ENCODE peak calls at places on chromosome 10, in six cellular contexts. Q is skeletal muscle cell, Z is Peyer's patch, K is lower lobe of right lung, D is fibroblast of lung, G is psoas muscle. I is an unnamed sample.

GRCh38 chr10:133324198-133324792 is 12.4 kb downstream of the CALY start:
- DNase-seq in Q (no peak), G (peak), Z (peak), K (peak), D (peak), I (peak)

GRCh38 chr10:105586451-105587098 is 945.5 kb downstream of the SORCS3 start:
- DNase-seq in G (no peak), K (no peak), Z (no peak), Q (no peak), D (peak), I (no peak)

GRCh38 chr10:70328987-70329386 is 45.2 kb upstream of the NPFFR1 start:
- DNase-seq in G (no peak), Z (no peak), Q (no peak), D (peak), K (no peak), I (no peak)

GRCh38 chr10:93160829-93161228 is 87.1 kb downstream of the CYP26A1 start:
- DNase-seq in K (peak), G (peak), D (peak), Z (no peak), Q (peak), I (no peak)

GRCh38 chr10:95430231-95430951 is 130.8 kb downstream of the SORBS1 start:
- DNase-seq in K (no peak), Q (peak), G (no peak), Z (no peak), D (peak), I (peak)

GRCh38 chr10:62597226-62597625 is 207.3 kb upstream of the ADO start:
- DNase-seq in Q (no peak), Z (no peak), G (no peak), K (no peak), D (peak), I (no peak)

GRCh38 chr10:42938351-42938750 is 138.5 kb upstream of the RET start:
- DNase-seq in K (no peak), Z (no peak), D (no peak), Q (no peak), G (no peak), I (no peak)

GRCh38 chr10:70903262-70903921 is 15.0 kb upstream of the PCBD1 start:
- DNase-seq in Q (no peak), G (peak), Z (peak), D (peak), K (no peak), I (peak)

GRCh38 chr10:17737021-17737965 is 14.7 kb upstream of the TMEM236 start:
- DNase-seq in D (peak), Z (no peak), G (peak), Q (peak), K (no peak), I (no peak)

GRCh38 chr10:6461961-6462360 is 118.1 kb downstream of the PRKCQ start:
- DNase-seq in Z (no peak), Q (no peak), D (peak), K (no peak), G (no peak), I (no peak)

GRCh38 chr10:10007972-10008371 is 1009.7 kb upstream of the CELF2 start:
- DNase-seq in Z (no peak), Q (no peak), D (peak), K (no peak), G (no peak), I (no peak)

GRCh38 chr10:104928733-104929132 is 287.6 kb downstream of the SORCS3 start:
- DNase-seq in G (no peak), D (peak), K (no peak), Z (no peak), Q (no peak), I (no peak)

GRCh38 chr10:8056891-8057331 is 2.4 kb downstream of the GATA3 start:
- DNase-seq in K (no peak), G (no peak), D (no peak), Z (no peak), Q (no peak), I (no peak)

GRCh38 chr10:33306756-33307519 is 27.5 kb downstream of the NRP1 start:
- DNase-seq in Q (peak), Z (no peak), K (no peak), D (peak), G (no peak), I (no peak)

GRCh38 chr10:89114846-89115625 is 92.1 kb downstream of the CH25H start:
- DNase-seq in D (peak), Q (no peak), K (no peak), Z (no peak), G (no peak), I (no peak)

GRCh38 chr10:95547791-95548435 is 13.3 kb downstream of the SORBS1 start:
- DNase-seq in Z (no peak), G (no peak), D (no peak), Q (no peak), K (no peak), I (no peak)

GRCh38 chr10:78937800-78938694 is 130.7 kb upstream of the ZMIZ1 start:
- DNase-seq in Z (no peak), D (no peak), Q (no peak), G (no peak), K (no peak), I (no peak)

GRCh38 chr10:122665946-122666345 is 33.7 kb downstream of the C10orf120 start:
- DNase-seq in K (no peak), Q (no peak), D (no peak), G (no peak), Z (no peak), I (no peak)

GRCh38 chr10:61825001-61825400 is 76.5 kb upstream of the ARID5B start:
- DNase-seq in D (no peak), Z (no peak), G (no peak), K (no peak), Q (no peak), I (no peak)

GRCh38 chr10:46079831-46080585 is 33.9 kb upstream of the MSMB start:
- DNase-seq in G (no peak), Q (no peak), Z (no peak), D (no peak), K (no peak), I (no peak)

GRCh38 chr10:46090258-46090812 is 44.3 kb upstream of the MSMB start:
- DNase-seq in Z (no peak), K (no peak), G (no peak), D (no peak), Q (no peak), I (no peak)

GRCh38 chr10:46080886-46081285 is 34.8 kb upstream of the MSMB start:
- DNase-seq in G (no peak), Z (no peak), Q (no peak), K (no peak), D (no peak), I (no peak)

GRCh38 chr10:46084321-46085165 is 38.5 kb upstream of the MSMB start:
- DNase-seq in Q (no peak), D (no peak), K (no peak), Z (no peak), G (no peak), I (no peak)
- H3K4me3 ChIP-seq in Q (no peak), D (no peak), K (no peak), Z (no peak), G (no peak), I (no peak)

DNA sequence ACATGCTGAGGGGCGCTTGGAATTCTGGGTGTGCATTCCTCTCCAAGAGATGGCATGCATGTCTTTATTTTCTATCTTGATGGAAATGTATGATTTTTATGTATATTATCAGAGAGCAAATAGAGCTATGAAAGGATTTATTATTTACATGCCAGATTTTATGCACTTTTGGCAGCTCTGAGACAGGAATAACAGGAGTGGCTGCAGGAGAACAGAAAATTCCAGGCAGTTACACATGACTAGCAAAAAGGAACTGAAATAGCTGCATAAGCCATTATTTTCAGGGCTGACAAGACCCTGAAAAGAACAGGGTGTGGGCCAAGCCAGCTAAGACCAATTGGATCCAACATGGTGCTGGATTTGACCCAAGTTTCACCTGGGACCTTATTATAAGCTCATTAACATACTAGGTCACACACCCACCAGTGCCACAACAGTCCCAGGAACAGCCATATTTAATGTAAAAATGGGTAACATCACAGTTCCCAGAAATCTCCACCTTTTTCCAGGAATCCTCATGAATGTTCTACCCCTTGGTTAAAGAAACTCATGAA is 43.2 kb upstream of the ACSL5 start:
- DNase-seq in G (no peak), Q (no peak), Z (no peak), K (no peak), D (no peak), I (no peak)
- H3K4me3 ChIP-seq in G (no peak), Q (no peak), Z (no peak), K (no peak), D (no peak), I (no peak)

DNA sequence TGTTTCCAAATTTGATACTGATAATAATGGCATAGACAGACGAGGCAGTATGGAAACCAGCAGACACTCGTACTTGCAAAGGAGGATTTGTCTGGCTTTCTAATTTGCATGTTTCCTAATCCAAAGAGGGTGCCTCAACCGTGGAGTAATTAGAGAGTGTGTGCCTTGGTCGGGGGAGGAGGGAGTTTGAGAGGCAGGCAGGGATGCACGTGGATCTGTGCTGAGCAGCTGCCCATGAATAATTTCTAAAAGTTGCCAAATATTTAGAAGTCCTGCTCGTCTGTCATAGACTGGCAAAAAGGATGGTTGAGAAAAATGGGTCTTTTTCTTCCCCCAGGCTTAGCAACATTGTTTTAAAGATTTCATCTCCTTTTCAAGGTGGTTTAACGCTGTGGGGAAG is 69.4 kb downstream of the PTPRE start:
- DNase-seq in Z (no peak), G (no peak), D (peak), K (no peak), Q (no peak), I (no peak)
- H3K4me3 ChIP-seq in Z (no peak), G (no peak), D (no peak), K (no peak), Q (no peak), I (no peak)

DNA sequence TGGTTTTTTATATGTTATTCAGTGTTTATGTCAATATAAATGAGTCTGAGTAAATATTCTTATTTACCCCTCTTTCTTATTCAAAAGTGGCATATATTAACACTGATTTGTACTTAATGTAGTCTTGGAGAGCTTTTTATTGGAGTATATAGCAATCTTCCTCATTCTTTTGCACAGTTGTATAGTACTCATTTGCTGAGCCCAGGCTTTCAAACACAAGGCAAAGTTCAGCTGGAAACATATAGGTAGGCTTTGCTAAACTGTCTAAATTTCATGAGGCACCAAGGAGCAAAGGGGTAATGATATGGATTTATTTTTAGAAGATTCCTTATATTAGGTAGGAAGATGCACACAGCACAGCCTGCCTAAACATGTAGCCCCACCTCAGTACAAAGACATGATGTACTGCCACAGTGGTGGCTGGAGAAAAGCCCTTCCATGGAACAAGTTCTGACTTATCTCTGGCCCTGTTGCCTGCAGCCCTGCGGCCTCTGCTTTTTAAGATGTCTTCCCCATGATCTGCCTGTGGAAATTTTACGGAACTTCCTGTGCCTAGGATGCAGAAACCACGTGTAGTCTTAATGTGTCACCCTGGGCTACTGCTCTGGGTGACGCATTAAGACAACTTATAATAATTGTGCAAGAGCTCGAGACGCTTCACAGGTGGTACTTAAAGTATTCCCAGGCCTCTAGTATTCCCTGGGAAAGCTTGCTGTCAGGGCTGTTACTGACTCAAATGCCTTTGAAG is 9.6 kb upstream of the PDCD4 start:
- DNase-seq in Z (no peak), D (no peak), G (no peak), Q (no peak), K (no peak), I (no peak)
- H3K4me3 ChIP-seq in Z (no peak), D (no peak), G (no peak), Q (no peak), K (no peak), I (no peak)

GRCh38 chr10:97444212-97444611 is 1.6 kb downstream of the EXOSC1 start:
- DNase-seq in K (no peak), Q (no peak), D (no peak), G (no peak), Z (no peak), I (no peak)
- H3K4me3 ChIP-seq in K (no peak), Q (no peak), D (no peak), G (no peak), Z (no peak), I (no peak)

GRCh38 chr10:99536400-99537254 is 3.9 kb downstream of the NKX2-3 start:
- DNase-seq in G (no peak), D (no peak), Q (no peak), K (no peak), Z (no peak), I (no peak)

GRCh38 chr10:99537381-99538286 is 4.9 kb downstream of the NKX2-3 start:
- DNase-seq in D (no peak), Q (no peak), G (no peak), Z (no peak), K (no peak), I (no peak)

GRCh38 chr10:99534456-99534938 is 1.8 kb downstream of the NKX2-3 start:
- DNase-seq in G (no peak), K (no peak), Q (no peak), Z (no peak), D (no peak), I (no peak)

GRCh38 chr10:99534939-99535763 is 2.4 kb downstream of the NKX2-3 start:
- DNase-seq in D (no peak), G (no peak), K (no peak), Q (no peak), Z (no peak), I (no peak)

DNA sequence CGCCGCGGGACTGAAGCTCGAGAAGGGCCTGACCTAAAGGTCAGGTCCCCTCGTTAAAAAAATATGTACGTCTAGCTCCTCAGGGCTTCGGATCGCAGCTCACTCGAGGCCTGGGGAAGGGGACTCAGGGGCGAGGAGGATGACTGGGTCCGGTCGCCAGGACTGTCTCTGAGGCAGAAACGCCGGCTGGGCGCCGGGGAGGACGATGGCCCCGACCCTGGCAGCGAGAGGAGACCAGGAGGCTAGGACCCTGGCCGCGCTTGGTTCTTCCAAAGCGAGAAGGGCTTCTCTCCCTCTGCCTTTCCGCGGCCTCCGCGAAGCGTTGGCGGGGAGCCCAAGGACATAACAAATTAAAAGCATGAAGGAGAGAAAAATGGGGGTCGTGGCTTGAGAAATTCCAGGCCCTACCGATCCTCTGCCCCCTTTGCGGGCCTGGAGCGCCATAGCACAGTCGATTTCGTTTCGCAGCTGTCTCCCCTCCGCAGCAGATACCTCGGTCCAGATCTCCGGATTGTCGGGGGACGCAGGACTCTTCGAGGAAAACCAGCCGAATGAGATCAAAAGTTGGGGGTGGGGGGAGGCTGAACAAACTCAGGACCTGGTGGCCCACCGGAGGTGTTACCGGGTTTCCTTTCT is 3.1 kb downstream of the NKX2-3 start:
- DNase-seq in D (no peak), Z (no peak), G (no peak), K (no peak), Q (no peak), I (no peak)
- H3K4me3 ChIP-seq in D (no peak), Z (peak), G (peak), K (peak), Q (no peak), I (peak)

GRCh38 chr10:100744980-100745881 is at the start of gene PAX2:
- DNase-seq in Q (no peak), D (no peak), Z (no peak), G (no peak), K (no peak), I (no peak)
- H3K4me3 ChIP-seq in Q (peak), D (no peak), Z (peak), G (peak), K (peak), I (no peak)

GRCh38 chr10:119650062-119650461 is 1.1 kb upstream of the BAG3 start:
- DNase-seq in K (no peak), Z (no peak), G (no peak), D (no peak), Q (no peak), I (no peak)
- H3K4me3 ChIP-seq in K (no peak), Z (no peak), G (no peak), D (no peak), Q (no peak), I (no peak)

DNA sequence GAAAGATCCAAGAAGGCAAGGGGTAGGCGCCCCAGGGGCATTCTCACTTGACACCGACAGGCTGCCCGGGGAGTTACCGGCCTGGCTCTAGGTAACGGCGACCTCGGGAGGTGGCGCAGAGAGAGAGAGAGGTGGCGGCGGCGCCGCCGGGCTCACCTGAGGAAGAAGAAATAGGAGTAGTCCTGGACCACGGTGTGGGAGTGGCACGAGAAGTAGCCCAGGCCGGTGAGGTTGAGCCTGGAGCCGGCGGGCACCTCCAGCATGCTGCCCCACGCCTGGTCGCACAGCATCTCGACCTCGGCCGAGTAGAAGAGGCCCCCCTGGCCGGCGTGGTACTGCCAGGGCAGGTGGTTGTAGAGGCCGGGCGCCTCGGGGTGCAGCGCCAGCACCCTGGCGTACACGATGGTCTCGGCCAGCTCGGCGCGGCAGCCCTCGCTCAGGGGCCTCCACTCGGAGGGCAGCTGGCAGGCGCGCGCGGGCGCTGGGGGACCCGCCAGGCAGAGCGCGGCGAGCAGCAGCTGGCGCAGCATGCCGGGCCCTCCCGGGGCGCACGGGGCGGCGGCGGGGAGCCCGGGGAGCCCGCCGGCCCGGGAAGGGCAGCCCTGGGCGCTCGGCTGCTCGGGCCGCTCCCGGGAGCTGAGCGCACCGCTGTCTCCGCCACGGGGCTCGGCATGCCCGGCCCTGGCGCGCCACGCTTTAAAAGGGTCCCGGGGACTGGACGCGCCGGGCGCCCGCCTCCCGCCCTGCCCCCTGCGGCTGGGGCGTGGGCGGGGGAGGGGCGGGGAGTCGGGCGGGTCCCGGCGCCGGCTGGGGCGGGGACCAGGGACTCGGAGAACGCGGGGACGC is at the start of gene CCDC3:
- DNase-seq in D (peak), Z (peak), G (peak), Q (no peak), K (peak), I (peak)
- H3K4me3 ChIP-seq in D (peak), Z (peak), G (peak), Q (peak), K (peak), I (peak)

GRCh38 chr10:132163278-132163765 is 23.4 kb upstream of the DPYSL4 start:
- DNase-seq in Q (no peak), D (no peak), G (peak), Z (no peak), K (peak), I (peak)
- H3K4me3 ChIP-seq in Q (no peak), D (no peak), G (no peak), Z (no peak), K (no peak), I (no peak)

I was measured in colonic mucosa.